ENCODE peak calls at places on chromosomes 3 and 15, in four cellular contexts. One of them, this sample, is unnamed.
A peak's percentile ranks its signal among the peaks of the same experiment; 100 is the strongest.

GRCh38 chr3:51591231-51591630 is 52.7 kb downstream of the RAD54L2 start:
- DNase-seq in H7: no peak
- DNase-seq in aorta: no peak
- DNase-seq in GDM1: no peak
- DNase-seq in this sample: no peak

GRCh38 chr3:48656841-48657281 is 5.8 kb downstream of the CELSR3 start:
- DNase-seq in H7: peak; percentile 80
- DNase-seq in GDM1: no peak
- DNase-seq in aorta: no peak
- DNase-seq in this sample: no peak

GRCh38 chr3:32856355-32856889 is 38.6 kb downstream of the TRIM71 start:
- DNase-seq in aorta: no peak
- DNase-seq in GDM1: no peak
- DNase-seq in H7: no peak
- DNase-seq in this sample: no peak

GRCh38 chr3:101936419-101937331 is 87.4 kb downstream of the NFKBIZ start:
- DNase-seq in H7: no peak
- DNase-seq in aorta: no peak
- DNase-seq in GDM1: peak; percentile 60
- DNase-seq in this sample: no peak

GRCh38 chr3:158845748-158846350 is 44.0 kb downstream of the MFSD1 start:
- DNase-seq in GDM1: no peak
- DNase-seq in H7: peak; percentile 64
- DNase-seq in aorta: no peak
- DNase-seq in this sample: no peak

GRCh38 chr3:28726840-28727239 is 378.2 kb upstream of the AZI2 start:
- DNase-seq in aorta: peak; percentile 58
- DNase-seq in H7: peak; percentile 65
- DNase-seq in GDM1: no peak
- DNase-seq in this sample: no peak

GRCh38 chr3:11391930-11392688 is 119.9 kb downstream of the ATG7 start:
- DNase-seq in H7: no peak
- DNase-seq in aorta: no peak
- DNase-seq in GDM1: no peak
- DNase-seq in this sample: no peak

GRCh38 chr3:37324752-37325407 is 150.5 kb upstream of the LRRFIP2 start:
- DNase-seq in GDM1: no peak
- DNase-seq in aorta: no peak
- DNase-seq in H7: no peak
- DNase-seq in this sample: no peak

GRCh38 chr3:122948398-122948797 is 79.2 kb downstream of the SEMA5B start:
- DNase-seq in GDM1: no peak
- DNase-seq in H7: peak; percentile 64
- DNase-seq in aorta: no peak
- DNase-seq in this sample: no peak

GRCh38 chr15:99163271-99164062 is 58.6 kb downstream of the SYNM start:
- DNase-seq in H7: no peak
- DNase-seq in GDM1: no peak
- DNase-seq in aorta: no peak
- DNase-seq in this sample: no peak

GRCh38 chr3:193134895-193135294 is 106.1 kb upstream of the PLAAT1 start:
- DNase-seq in H7: no peak
- DNase-seq in GDM1: no peak
- DNase-seq in aorta: no peak
- DNase-seq in this sample: peak; percentile 50

GRCh38 chr3:194046995-194047681 is 88.8 kb upstream of the HES1 start:
- DNase-seq in H7: no peak
- DNase-seq in aorta: peak; percentile 74
- DNase-seq in GDM1: peak; percentile 36
- DNase-seq in this sample: peak; percentile 86

GRCh38 chr3:186932281-186933181 is 2.2 kb downstream of the ST6GAL1 start:
- DNase-seq in H7: no peak
- DNase-seq in aorta: no peak
- DNase-seq in GDM1: no peak
- DNase-seq in this sample: no peak

GRCh38 chr15:57594479-57594878 is 2.8 kb downstream of the MYZAP start:
- DNase-seq in H7: no peak
- DNase-seq in aorta: no peak
- DNase-seq in GDM1: no peak
- DNase-seq in this sample: no peak

GRCh38 chr3:159721324-159721723 is 267.3 kb upstream of the IL12A start:
- DNase-seq in aorta: no peak
- DNase-seq in H7: no peak
- DNase-seq in GDM1: no peak
- DNase-seq in this sample: no peak

GRCh38 chr3:71441925-71442620 is 141.5 kb downstream of the FOXP1 start:
- DNase-seq in GDM1: no peak
- DNase-seq in aorta: no peak
- DNase-seq in H7: no peak
- DNase-seq in this sample: no peak

GRCh38 chr3:136146981-136147729 is 49.0 kb downstream of the MSL2 start:
- DNase-seq in H7: no peak
- DNase-seq in GDM1: no peak
- DNase-seq in aorta: no peak
- DNase-seq in this sample: no peak

GRCh38 chr3:184039414-184039813 is 7.9 kb downstream of the HTR3D start:
- DNase-seq in aorta: no peak
- DNase-seq in GDM1: no peak
- DNase-seq in H7: no peak
- DNase-seq in this sample: no peak

GRCh38 chr3:45946307-45946706 is 3.0 kb downstream of the CXCR6 start:
- DNase-seq in aorta: no peak
- DNase-seq in GDM1: no peak
- DNase-seq in H7: no peak
- DNase-seq in this sample: no peak

GRCh38 chr3:99875925-99876781 is 58.5 kb downstream of the CMSS1 start:
- DNase-seq in GDM1: peak; percentile 62
- DNase-seq in aorta: peak; percentile 91
- DNase-seq in H7: peak; percentile 88
- DNase-seq in this sample: peak; percentile 96

GRCh38 chr15:74548236-74548635 is 7.2 kb downstream of the ARID3B start:
- DNase-seq in H7: no peak
- DNase-seq in GDM1: no peak
- DNase-seq in aorta: no peak
- DNase-seq in this sample: no peak

GRCh38 chr15:60340207-60340921 is 57.4 kb downstream of the ANXA2 start:
- DNase-seq in H7: no peak
- DNase-seq in aorta: no peak
- DNase-seq in GDM1: no peak
- DNase-seq in this sample: no peak

GRCh38 chr15:31590609-31591008 is 264.0 kb downstream of the KLF13 start:
- DNase-seq in aorta: no peak
- DNase-seq in H7: no peak
- DNase-seq in GDM1: no peak
- DNase-seq in this sample: no peak

GRCh38 chr15:75204340-75205063 is 2.8 kb downstream of the C15orf39 start:
- DNase-seq in aorta: peak; percentile 95
- DNase-seq in H7: peak; percentile 99
- DNase-seq in GDM1: peak; percentile 82
- DNase-seq in this sample: peak; percentile 97

This sample was measured in posterior vena cava.